ENCODE peak calls at places on chromosomes 7 and 10, in six cellular contexts. B, D, H, M, L and R are unnamed samples.

GRCh38 chr7:102864958-102865357 is 47.8 kb upstream of the LRRC17 start:
- DNase-seq in B (no peak), D (no peak), H (no peak), M (no peak), L (no peak), R (no peak)

GRCh38 chr10:122744257-122744656 is 44.6 kb upstream of the C10orf120 start:
- DNase-seq in B (no peak), D (no peak), H (no peak), M (no peak), L (no peak), R (no peak)

GRCh38 chr10:71888623-71889387 is 37.8 kb upstream of the PSAP start:
- DNase-seq in B (peak), D (peak), H (peak), M (peak), L (peak), R (peak)

GRCh38 chr10:111137012-111137411 is 60.2 kb downstream of the ADRA2A start:
- DNase-seq in B (no peak), D (no peak), H (no peak), M (no peak), L (no peak), R (no peak)

GRCh38 chr7:1290262-1291039 is 57.8 kb downstream of the UNCX start:
- DNase-seq in B (no peak), D (no peak), H (no peak), M (no peak), L (peak), R (no peak)

GRCh38 chr7:64888901-64889685 is 14.0 kb upstream of the ZNF273 start:
- DNase-seq in B (no peak), D (no peak), H (peak), M (no peak), L (no peak), R (peak)

GRCh38 chr10:78255796-78256638 is 222.4 kb downstream of the RPS24 start:
- DNase-seq in B (no peak), D (peak), H (peak), M (peak), L (peak), R (no peak)

GRCh38 chr7:7867835-7868234 is 100.8 kb upstream of the GLCCI1 start:
- DNase-seq in B (no peak), D (no peak), H (no peak), M (no peak), L (no peak), R (no peak)

GRCh38 chr7:54632696-54633095 is 90.5 kb downstream of the VSTM2A start:
- DNase-seq in B (no peak), D (no peak), H (no peak), M (no peak), L (no peak), R (no peak)

GRCh38 chr10:52256832-52257691 is 57.0 kb upstream of the DKK1 start:
- DNase-seq in B (no peak), D (no peak), H (no peak), M (no peak), L (peak), R (no peak)

GRCh38 chr10:51879238-51879637 is 179.8 kb upstream of the CSTF2T start:
- DNase-seq in B (no peak), D (peak), H (no peak), M (no peak), L (peak), R (no peak)

GRCh38 chr10:5945561-5946418 is 31.6 kb downstream of the IL15RA start:
- DNase-seq in B (no peak), D (peak), H (peak), M (no peak), L (peak), R (no peak)

GRCh38 chr10:74234569-74234968 is 83.5 kb downstream of the ADK start:
- DNase-seq in B (no peak), D (no peak), H (no peak), M (no peak), L (peak), R (no peak)
- TF ChIP-seq CTCF in B (peak), D (peak), H (peak), M (peak), L (peak), R (peak)

GRCh38 chr7:34322841-34323240 is 335.2 kb upstream of the NPSR1 start:
- DNase-seq in B (no peak), D (no peak), H (no peak), M (no peak), L (peak), R (no peak)
- TF ChIP-seq CTCF in B (no peak), D (no peak), H (no peak), M (no peak), L (no peak), R (no peak)

GRCh38 chr10:68901106-68901927 is at the start of gene DDX50:
- DNase-seq in B (peak), D (peak), H (peak), M (peak), L (peak), R (peak)
- TF ChIP-seq CTCF in B (peak), D (peak), H (no peak), M (no peak), L (no peak), R (peak)

DNA sequence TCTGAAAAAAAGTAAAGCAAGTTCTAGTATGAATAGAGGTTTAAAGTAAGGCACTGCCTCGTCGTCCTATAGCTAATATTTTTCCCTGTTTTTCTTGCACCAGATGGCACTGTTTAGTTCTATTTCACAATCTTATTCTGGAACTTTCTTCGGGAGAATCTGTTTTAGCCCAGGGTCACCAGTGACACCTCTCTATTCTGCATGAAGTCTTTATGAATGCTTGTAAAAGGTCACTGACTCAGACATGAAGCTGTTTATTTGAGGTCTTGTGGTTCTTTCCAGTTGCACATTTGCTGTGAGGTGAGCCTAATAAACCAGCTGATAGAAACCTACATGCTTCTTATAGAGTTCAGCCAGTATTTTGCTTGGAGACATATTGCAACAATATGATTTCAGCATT is 444.3 kb downstream of the AUTS2 start:
- DNase-seq in B (no peak), D (no peak), H (no peak), M (no peak), L (peak), R (no peak)
- TF ChIP-seq CTCF in B (peak), D (no peak), H (peak), M (no peak), L (no peak), R (no peak)

GRCh38 chr7:116711790-116712189 is 39.8 kb downstream of the MET start:
- DNase-seq in B (no peak), D (no peak), H (no peak), M (no peak), L (peak), R (no peak)

GRCh38 chr7:116713918-116714317 is 41.9 kb downstream of the MET start:
- DNase-seq in B (no peak), D (peak), H (no peak), M (no peak), L (no peak), R (no peak)

GRCh38 chr7:116717137-116717536 is 45.1 kb downstream of the MET start:
- DNase-seq in B (no peak), D (no peak), H (no peak), M (no peak), L (no peak), R (no peak)

GRCh38 chr7:116713500-116713899 is 41.5 kb downstream of the MET start:
- DNase-seq in B (no peak), D (no peak), H (no peak), M (no peak), L (no peak), R (no peak)

GRCh38 chr7:116715087-116715486 is 43.1 kb downstream of the MET start:
- DNase-seq in B (no peak), D (no peak), H (no peak), M (no peak), L (no peak), R (no peak)
- TF ChIP-seq CTCF in B (no peak), D (peak), H (no peak), M (peak), L (no peak), R (no peak)